ENCODE peak calls at places on chromosomes 12 and 14, in four cellular contexts. One of them, this sample, is unnamed.

GRCh38 chr14:37340353-37340752 is 142.6 kb downstream of the MIPOL1 start:
- DNase-seq in tibial artery: no peak
- DNase-seq in ovary: no peak
- DNase-seq in spleen: no peak
- DNase-seq in this sample: no peak

GRCh38 chr12:50088577-50089335 is 3.6 kb downstream of the SMARCD1 start:
- DNase-seq in spleen: peak
- DNase-seq in tibial artery: no peak
- DNase-seq in ovary: no peak
- DNase-seq in this sample: peak

GRCh38 chr14:102182190-102182589 is 42.5 kb downstream of the WDR20 start:
- DNase-seq in spleen: no peak
- DNase-seq in ovary: no peak
- DNase-seq in tibial artery: no peak
- DNase-seq in this sample: peak

GRCh38 chr12:88775742-88776151 is 195.5 kb upstream of the KITLG start:
- DNase-seq in spleen: no peak
- DNase-seq in tibial artery: no peak
- DNase-seq in ovary: no peak
- DNase-seq in this sample: no peak

GRCh38 chr12:42575717-42576116 is 13.8 kb downstream of the PRICKLE1 start:
- DNase-seq in spleen: no peak
- DNase-seq in ovary: no peak
- DNase-seq in tibial artery: no peak
- DNase-seq in this sample: no peak

GRCh38 chr12:53725824-53726223 is 1.4 kb downstream of the CALCOCO1 start:
- DNase-seq in tibial artery: no peak
- DNase-seq in ovary: no peak
- DNase-seq in spleen: peak
- DNase-seq in this sample: peak

GRCh38 chr14:71932229-71932951 is at the start of gene RGS6:
- DNase-seq in tibial artery: no peak
- DNase-seq in spleen: no peak
- DNase-seq in ovary: no peak
- DNase-seq in this sample: peak

GRCh38 chr14:105475916-105476845 is 1.6 kb downstream of the CRIP2 start:
- DNase-seq in ovary: no peak
- DNase-seq in spleen: peak
- DNase-seq in tibial artery: peak
- DNase-seq in this sample: peak

GRCh38 chr14:87113286-87113685 is 879.7 kb downstream of the GALC start:
- DNase-seq in spleen: no peak
- DNase-seq in tibial artery: no peak
- DNase-seq in ovary: no peak
- DNase-seq in this sample: no peak

GRCh38 chr14:61589691-61590521 is 105.4 kb upstream of the HIF1A start:
- DNase-seq in ovary: no peak
- DNase-seq in spleen: no peak
- DNase-seq in tibial artery: no peak
- DNase-seq in this sample: no peak

GRCh38 chr12:26823391-26823790 is 9.6 kb downstream of the ITPR2 start:
- DNase-seq in tibial artery: no peak
- DNase-seq in spleen: no peak
- DNase-seq in ovary: no peak
- DNase-seq in this sample: no peak

GRCh38 chr14:54976316-54976715 is 50.6 kb downstream of the WDHD1 start:
- DNase-seq in ovary: no peak
- DNase-seq in spleen: no peak
- DNase-seq in tibial artery: no peak
- DNase-seq in this sample: peak

GRCh38 chr14:75577724-75578098 is 709 bp upstream of the FLVCR2 start:
- DNase-seq in tibial artery: peak
- DNase-seq in ovary: peak
- DNase-seq in spleen: peak
- DNase-seq in this sample: peak

GRCh38 chr12:93783827-93784226 is 106.7 kb downstream of the CRADD start:
- DNase-seq in spleen: no peak
- DNase-seq in tibial artery: no peak
- DNase-seq in ovary: no peak
- DNase-seq in this sample: no peak

GRCh38 chr12:95805864-95806669 is 15.5 kb upstream of the NTN4 start:
- DNase-seq in ovary: no peak
- DNase-seq in spleen: no peak
- DNase-seq in tibial artery: peak
- DNase-seq in this sample: peak

GRCh38 chr14:70576891-70577290 is 23.6 kb downstream of the MED6 start:
- DNase-seq in tibial artery: no peak
- DNase-seq in ovary: no peak
- DNase-seq in spleen: no peak
- DNase-seq in this sample: no peak

GRCh38 chr12:92656911-92657310 is 45.9 kb upstream of the PLEKHG7 start:
- DNase-seq in ovary: no peak
- DNase-seq in tibial artery: no peak
- DNase-seq in spleen: no peak
- DNase-seq in this sample: no peak

GRCh38 chr12:65525501-65526141 is 247.1 kb downstream of the MSRB3 start:
- DNase-seq in tibial artery: no peak
- DNase-seq in ovary: no peak
- DNase-seq in spleen: no peak
- DNase-seq in this sample: no peak

GRCh38 chr14:104589338-104590195 is 10.0 kb downstream of the C14orf180 start:
- DNase-seq in tibial artery: no peak
- DNase-seq in spleen: no peak
- DNase-seq in ovary: no peak
- DNase-seq in this sample: no peak

GRCh38 chr14:37819155-37820015 is 224.0 kb downstream of the TTC6 start:
- DNase-seq in tibial artery: no peak
- DNase-seq in ovary: no peak
- DNase-seq in spleen: no peak
- DNase-seq in this sample: peak

DNA sequence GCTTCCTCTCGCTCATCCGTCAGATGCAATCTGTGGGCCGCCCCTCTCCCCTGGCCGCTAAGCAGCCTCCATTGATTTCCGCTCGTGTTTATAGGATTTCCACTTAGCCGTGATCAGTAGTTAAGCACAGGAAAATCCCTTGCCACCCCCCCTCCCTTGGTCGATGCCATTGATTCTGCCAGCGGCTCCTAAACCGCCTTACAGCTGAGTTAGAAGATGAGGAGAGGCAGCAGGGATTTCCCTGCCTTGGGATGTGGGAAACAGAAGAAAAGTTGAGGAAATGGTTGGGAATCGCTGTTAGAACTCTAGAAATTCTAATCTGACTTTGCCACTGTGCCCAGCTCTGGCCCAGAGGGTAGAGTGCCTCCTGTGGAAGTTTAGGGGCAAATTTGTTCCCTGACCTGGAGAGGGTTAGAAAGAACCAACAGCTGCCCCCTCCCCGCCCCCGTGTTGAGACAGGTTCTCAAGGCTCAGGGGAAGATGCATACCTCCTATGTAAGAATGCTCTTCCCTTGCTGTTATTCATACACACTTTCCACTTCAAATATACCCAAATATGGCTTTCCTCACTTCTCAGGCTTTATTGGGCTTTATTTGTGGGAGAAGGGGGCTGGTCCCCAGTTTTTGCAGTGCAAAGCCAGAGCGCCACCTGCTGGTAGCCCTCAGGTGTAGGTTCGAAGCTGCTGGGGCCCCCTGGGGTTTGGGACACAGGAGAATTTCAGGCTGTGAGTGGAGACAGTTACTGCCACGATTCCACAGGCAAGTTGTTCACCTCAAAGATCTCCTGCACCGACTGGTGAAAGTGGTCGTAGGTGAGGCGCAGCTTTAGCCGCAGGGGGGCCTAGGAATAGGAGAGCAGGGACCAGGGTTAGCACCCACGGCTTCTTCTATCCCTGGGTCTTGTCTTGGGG is 3.2 kb downstream of the THTPA start:
- DNase-seq in spleen: peak
- DNase-seq in ovary: peak
- DNase-seq in tibial artery: no peak
- DNase-seq in this sample: peak
- H3K27ac ChIP-seq in spleen: no peak
- H3K27ac ChIP-seq in ovary: no peak
- H3K27ac ChIP-seq in tibial artery: no peak
- H3K27ac ChIP-seq in this sample: peak

DNA sequence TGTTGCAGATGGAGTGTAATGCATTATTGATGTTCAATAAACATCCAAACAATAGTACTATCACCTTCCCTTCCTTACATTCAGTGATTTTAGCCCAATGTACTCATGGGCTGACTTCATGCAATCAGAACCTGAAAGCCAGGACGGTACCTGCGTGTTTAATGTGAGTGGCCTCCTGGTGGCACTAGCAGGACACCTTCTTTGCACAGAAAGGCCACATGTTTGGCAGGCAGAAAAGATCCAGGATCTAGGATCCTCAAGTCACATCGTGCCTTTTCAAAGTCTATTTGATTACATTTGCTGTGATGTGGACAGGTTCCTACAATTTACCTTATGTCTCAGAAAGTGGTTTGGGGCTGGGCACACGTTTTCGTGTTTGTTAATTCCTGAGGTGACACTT is 82.9 kb downstream of the NEDD1 start:
- DNase-seq in spleen: no peak
- DNase-seq in tibial artery: no peak
- DNase-seq in ovary: no peak
- DNase-seq in this sample: no peak
- TF ChIP-seq CTCF in spleen: no peak
- TF ChIP-seq CTCF in tibial artery: no peak
- TF ChIP-seq CTCF in ovary: no peak
- TF ChIP-seq CTCF in this sample: peak

DNA sequence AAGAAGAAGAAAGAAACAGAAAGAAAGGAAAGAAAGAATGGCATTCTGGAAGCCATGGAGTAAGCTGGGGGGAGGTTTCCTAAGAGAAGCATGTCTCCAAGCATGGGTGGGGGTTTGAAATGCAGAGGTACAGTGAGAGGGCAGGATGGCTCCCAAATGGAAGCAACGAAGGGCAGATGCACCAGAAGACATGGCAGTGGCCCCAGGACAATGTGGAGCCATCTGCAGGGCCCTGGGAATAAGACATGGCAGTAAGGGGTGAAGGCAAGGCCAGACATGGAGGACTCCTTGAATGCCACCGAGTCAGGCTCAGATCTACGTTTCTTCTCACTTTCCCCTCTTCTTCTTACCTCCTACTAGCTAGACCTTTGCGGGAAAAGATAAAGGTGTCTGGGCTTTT is 4.7 kb upstream of the COL2A1 start:
- DNase-seq in ovary: no peak
- DNase-seq in tibial artery: no peak
- DNase-seq in spleen: no peak
- DNase-seq in this sample: no peak
- H3K27ac ChIP-seq in ovary: no peak
- H3K27ac ChIP-seq in tibial artery: no peak
- H3K27ac ChIP-seq in spleen: no peak
- H3K27ac ChIP-seq in this sample: no peak

DNA sequence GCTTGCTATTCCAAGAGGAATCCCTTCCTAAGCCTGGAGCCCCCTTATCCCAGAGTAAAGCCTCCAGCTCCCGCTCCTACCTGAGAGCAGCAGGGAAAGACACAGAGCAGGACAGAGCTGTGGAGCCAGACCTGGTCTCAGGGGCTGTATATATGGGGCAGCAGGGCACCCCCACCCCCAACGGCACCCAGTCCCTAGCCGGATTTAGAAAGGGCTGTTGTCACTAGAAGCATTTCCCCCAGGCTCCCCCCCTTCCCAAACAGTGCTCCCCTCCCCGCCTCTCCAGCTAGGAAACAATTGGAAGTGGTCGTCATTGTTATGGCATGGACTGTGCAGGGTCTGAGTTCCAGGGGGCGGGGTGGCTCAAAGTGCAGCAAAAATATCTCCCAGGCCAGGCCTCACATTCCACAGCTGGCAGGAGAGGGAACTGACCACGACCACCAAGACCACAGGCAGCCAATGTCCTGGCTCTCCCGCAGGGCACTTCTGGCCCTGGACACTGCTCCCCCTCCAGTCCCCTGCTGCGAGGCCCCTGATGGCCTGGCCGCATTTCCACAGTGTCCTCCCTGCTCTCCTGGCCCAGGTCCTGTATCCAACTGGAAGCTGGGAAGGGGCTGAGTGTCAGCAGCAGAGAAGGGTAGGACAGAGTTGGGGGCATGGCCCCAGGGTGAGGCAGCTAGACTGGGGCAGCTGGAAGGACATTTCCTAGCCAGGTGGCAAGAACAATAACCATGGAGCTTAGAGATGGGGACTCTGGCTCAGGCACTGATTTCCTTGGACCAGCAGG is at the start of gene MYH7:
- DNase-seq in spleen: peak
- DNase-seq in tibial artery: no peak
- DNase-seq in ovary: no peak
- DNase-seq in this sample: no peak
- TF ChIP-seq CTCF in spleen: no peak
- TF ChIP-seq CTCF in tibial artery: no peak
- TF ChIP-seq CTCF in ovary: no peak
- TF ChIP-seq CTCF in this sample: no peak

This sample was measured in RWPE1.